ENCODE peak calls at places on chromosomes 7 and 10, in six cellular contexts. L is neural progenitor cell, A is GM23338, N is mammary epithelial cell, T is ovary, H is mucosa of descending colon. G is an unnamed sample.

GRCh38 chr10:130571674-130572073 is 435.5 kb downstream of the GLRX3 start:
- DNase-seq in A (no peak), T (no peak), N (no peak), H (no peak), L (no peak), G (no peak)

GRCh38 chr10:6048281-6049030 is 13.7 kb downstream of the IL2RA start:
- DNase-seq in H (no peak), T (no peak), L (no peak), N (no peak), A (no peak), G (no peak)

GRCh38 chr7:134200970-134201369 is 73.8 kb downstream of the LRGUK start:
- DNase-seq in N (no peak), L (no peak), T (no peak), A (no peak), H (no peak), G (no peak)

GRCh38 chr10:61749271-61749670 is 86.5 kb downstream of the CABCOCO1 start:
- DNase-seq in A (no peak), T (no peak), L (no peak), N (no peak), H (no peak), G (no peak)

GRCh38 chr10:103769176-103769575 is 86.2 kb downstream of the SH3PXD2A start:
- DNase-seq in L (no peak), A (no peak), H (no peak), N (no peak), T (no peak), G (no peak)

GRCh38 chr7:29281782-29282541 is 87.4 kb downstream of the CHN2 start:
- DNase-seq in N (peak; percentile 93), H (no peak), L (no peak), A (no peak), T (no peak), G (no peak)

GRCh38 chr7:1883031-1883761 is 213.1 kb downstream of the ELFN1 start:
- DNase-seq in T (no peak), H (no peak), L (peak; percentile 34), A (no peak), N (peak; percentile 75), G (no peak)

GRCh38 chr10:2731940-2732339 is 335.4 kb upstream of the PFKP start:
- DNase-seq in T (no peak), N (no peak), H (no peak), A (no peak), L (no peak), G (no peak)

GRCh38 chr7:35725280-35725680 is 30.3 kb upstream of the HERPUD2 start:
- DNase-seq in H (peak; percentile 78), T (no peak), L (no peak), N (no peak), A (peak; percentile 27), G (no peak)

GRCh38 chr7:116259156-116259555 is 48.8 kb downstream of the TES start:
- DNase-seq in N (no peak), T (no peak), L (no peak), H (no peak), A (no peak), G (no peak)

GRCh38 chr7:74449809-74450397 is 3.8 kb upstream of the GTF2IRD1 start:
- DNase-seq in H (no peak), T (peak; percentile 51), N (no peak), A (peak; percentile 93), L (peak; percentile 80), G (no peak)

GRCh38 chr10:96401036-96401435 is 42.2 kb upstream of the OPALIN start:
- DNase-seq in T (no peak), L (peak; percentile 58), H (no peak), A (no peak), N (no peak), G (no peak)

GRCh38 chr7:92295391-92295790 is 49.6 kb downstream of the ANKIB1 start:
- DNase-seq in T (no peak), L (no peak), H (no peak), N (no peak), A (no peak), G (no peak)

GRCh38 chr7:4675771-4676373 is 6.2 kb upstream of the FOXK1 start:
- DNase-seq in H (no peak), T (no peak), L (no peak), N (no peak), A (no peak), G (no peak)

GRCh38 chr7:81648716-81649115 is 121.1 kb downstream of the HGF start:
- DNase-seq in H (no peak), T (no peak), L (no peak), N (no peak), A (no peak), G (no peak)

GRCh38 chr10:86461963-86462804 is 59.4 kb downstream of the WAPL start:
- DNase-seq in T (no peak), H (no peak), L (no peak), N (no peak), A (peak; percentile 76), G (no peak)
- H3K36me3 ChIP-seq in T (no peaks in the 10 kb centered on the region), H (peaks cover 17% of the 10 kb centered on the region), L (peaks cover 38% of the 10 kb centered on the region), N (peaks cover 33% of the 10 kb centered on the region), A (peaks cover 15% of the 10 kb centered on the region), G (peaks cover 71% of the 10 kb centered on the region)

GRCh38 chr7:99039384-99039891 is 104.5 kb downstream of the SMURF1 start:
- DNase-seq in T (no peak), H (no peak), N (no peak), L (no peak), A (no peak), G (no peak)
- H3K4me1 ChIP-seq in T (no peaks in the 10 kb centered on the region), H (peaks cover 15% of the 10 kb centered on the region), N (no peaks in the 10 kb centered on the region), L (no peaks in the 10 kb centered on the region), A (no peaks in the 10 kb centered on the region), G (no peaks in the 10 kb centered on the region)

GRCh38 chr7:151432658-151433521 is 7.1 kb downstream of the CRYGN start:
- DNase-seq in A (peak; percentile 56), L (no peak), N (peak; percentile 35), H (no peak), T (no peak), G (no peak)
- TF ChIP-seq CTCF in A (peak; percentile 11), L (no peak), N (peak; percentile 29), H (no peak), T (no peak), G (no peak)

GRCh38 chr7:851204-851603 is 18.9 kb downstream of the SUN1 start:
- DNase-seq in N (no peak), A (no peak), H (no peak), T (no peak), L (no peak), G (no peak)

GRCh38 chr7:854118-854775 is 22.0 kb downstream of the SUN1 start:
- DNase-seq in L (no peak), H (no peak), T (no peak), N (no peak), A (no peak), G (no peak)

GRCh38 chr7:855686-856369 is 20.5 kb upstream of the GET4 start:
- DNase-seq in A (no peak), L (no peak), N (no peak), T (no peak), H (no peak), G (no peak)

GRCh38 chr7:856444-857095 is 19.8 kb upstream of the GET4 start:
- DNase-seq in N (no peak), H (peak; percentile 44), T (no peak), L (no peak), A (no peak), G (no peak)

GRCh38 chr7:853366-854117 is 21.3 kb downstream of the SUN1 start:
- DNase-seq in T (no peak), A (no peak), L (no peak), N (no peak), H (no peak), G (no peak)
- H3K36me3 ChIP-seq in T (no peaks in the 10 kb centered on the region), A (peaks cover 37% of the 10 kb centered on the region), L (no peaks in the 10 kb centered on the region), N (peaks cover 35% of the 10 kb centered on the region), H (peaks cover 18% of the 10 kb centered on the region), G (peaks cover 78% of the 10 kb centered on the region)

GRCh38 chr10:1423676-1424253 is 313.6 kb downstream of the ADARB2 start:
- DNase-seq in A (no peak), N (no peak), H (no peak), L (no peak), T (no peak), G (no peak)
- H3K4me1 ChIP-seq in A (peaks cover 11% of the 10 kb centered on the region), N (no peaks in the 10 kb centered on the region), H (no peaks in the 10 kb centered on the region), L (no peaks in the 10 kb centered on the region), T (no peaks in the 10 kb centered on the region), G (no peaks in the 10 kb centered on the region)

GRCh38 chr10:25175527-25176420 is 973 bp downstream of the GPR158 start:
- DNase-seq in T (no peak), H (peak; percentile 42), N (no peak), L (peak; percentile 75), A (peak; percentile 66), G (no peak)
- TF ChIP-seq CTCF in T (no peak), H (no peak), N (no peak), L (no peak), A (no peak), G (no peak)

GRCh38 chr7:41033526-41033925 is 669.4 kb downstream of the INHBA start:
- DNase-seq in H (no peak), T (no peak), N (peak; percentile 80), L (no peak), A (no peak), G (no peak)
- H3K36me3 ChIP-seq in H (no peaks in the 10 kb centered on the region), T (no peaks in the 10 kb centered on the region), N (no peaks in the 10 kb centered on the region), L (no peaks in the 10 kb centered on the region), A (no peaks in the 10 kb centered on the region), G (no peaks in the 10 kb centered on the region)

GRCh38 chr7:127580612-127581011 is 4.8 kb downstream of the GCC1 start:
- DNase-seq in H (no peak), N (no peak), T (no peak), A (no peak), L (no peak), G (no peak)
- H3K4me1 ChIP-seq in H (peaks cover 21% of the 10 kb centered on the region), N (peaks cover 15% of the 10 kb centered on the region), T (peaks cover 15% of the 10 kb centered on the region), A (peaks cover 7% of the 10 kb centered on the region), L (peaks cover 6% of the 10 kb centered on the region), G (peaks cover 54% of the 10 kb centered on the region)